ENCODE peak calls at places on chromosomes 6 and 20, in ten cellular contexts. Q is HepG2; R is foreskin fibroblast; L is Caki2; W is renal cortical epithelial cell; B is GM20000; F is fibroblast of the aortic adventitia; I is dorsolateral prefrontal cortex; K is stimulated activated effector memory CD8-positive, alpha-beta T cell treated with anti-CD3 and anti-CD28 coated beads, Interleukin-12 subunit alpha, Interleukin-12 subunit beta, amount 100 ng/mL, for 72 hours; Y is transverse colon. D is an unnamed sample.
A peak's percentile ranks its signal among the peaks of the same experiment; 100 is the strongest.

GRCh38 chr6:52540286-52540902 is 36.5 kb downstream of the TRAM2 start:
- DNase-seq in Q (no peak), R (peak; percentile 54), L (no peak), W (no peak), B (no peak), F (no peak), I (no peak), K (no peak), Y (no peak), D (no peak)

GRCh38 chr6:128005009-128005408 is 104.2 kb upstream of the THEMIS start:
- DNase-seq in Q (no peak), R (peak; percentile 5), L (no peak), W (peak; percentile 9), B (no peak), F (peak; percentile 9), I (no peak), K (no peak), Y (no peak), D (peak; percentile 35)

GRCh38 chr6:8588176-8588575 is 152.8 kb upstream of the SLC35B3 start:
- DNase-seq in Q (no peak), R (no peak), L (no peak), W (no peak), B (no peak), F (no peak), I (no peak), K (no peak), Y (no peak), D (no peak)

GRCh38 chr20:31605902-31606677 is 1.0 kb downstream of the ID1 start:
- DNase-seq in Q (peak; percentile 47), R (peak; percentile 65), L (no peak), W (no peak), B (peak; percentile 53), F (peak; percentile 30), I (no peak), K (no peak), Y (peak; percentile 57), D (no peak)

GRCh38 chr6:35633579-35634089 is 55.1 kb downstream of the FKBP5 start:
- DNase-seq in Q (no peak), R (no peak), L (no peak), W (no peak), B (no peak), F (no peak), I (no peak), K (no peak), Y (no peak), D (no peak)

GRCh38 chr20:17619351-17620093 is 49.6 kb downstream of the DSTN start:
- DNase-seq in Q (no peak), R (no peak), L (no peak), W (no peak), B (no peak), F (no peak), I (peak; percentile 13), K (no peak), Y (peak; percentile 6), D (no peak)

GRCh38 chr6:71236926-71237425 is 51.6 kb upstream of the OGFRL1 start:
- DNase-seq in Q (no peak), R (no peak), L (no peak), W (no peak), B (no peak), F (no peak), I (no peak), K (no peak), Y (no peak), D (no peak)

GRCh38 chr6:34246563-34247391 is 2.0 kb downstream of the SMIM29 start:
- DNase-seq in Q (peak; percentile 49), R (peak; percentile 63), L (peak; percentile 62), W (no peak), B (peak; percentile 60), F (no peak), I (no peak), K (no peak), Y (no peak), D (peak; percentile 69)

GRCh38 chr6:33116417-33116816 is 40.6 kb downstream of the HLA-DPB1 start:
- DNase-seq in Q (no peak), R (no peak), L (no peak), W (no peak), B (no peak), F (no peak), I (no peak), K (no peak), Y (no peak), D (no peak)

GRCh38 chr6:111076024-111076680 is 11.2 kb upstream of the SLC16A10 start:
- DNase-seq in Q (no peak), R (peak; percentile 34), L (peak; percentile 37), W (peak; percentile 88), B (no peak), F (no peak), I (no peak), K (no peak), Y (no peak), D (no peak)

GRCh38 chr20:13355386-13355785 is 134.3 kb downstream of the ISM1 start:
- DNase-seq in Q (peak; percentile 77), R (no peak), L (no peak), W (peak; percentile 41), B (no peak), F (no peak), I (no peak), K (no peak), Y (no peak), D (no peak)